ENCODE peak calls at places on chromosomes 3 and 15, in seven cellular contexts. C is spleen, P is stomach, K is transverse colon, X is GM12891, S is HCT116, I is sigmoid colon. H is an unnamed sample.

GRCh38 chr3:11803977-11804903 is 42.4 kb downstream of the TAMM41 start:
- DNase-seq in P (peak), I (no peak), K (peak), S (peak), C (no peak), X (peak), H (no peak)

GRCh38 chr15:87667643-87668042 is 588.9 kb downstream of the NTRK3 start:
- DNase-seq in K (no peak), I (no peak), C (no peak), X (no peak), P (no peak), S (no peak), H (no peak)

GRCh38 chr3:61774279-61774890 is 213.0 kb downstream of the PTPRG start:
- DNase-seq in I (no peak), K (no peak), C (no peak), P (no peak), X (no peak), S (no peak), H (no peak)

GRCh38 chr3:195394700-195395099 is 48.1 kb downstream of the ACAP2 start:
- DNase-seq in X (no peak), K (no peak), P (no peak), I (no peak), C (no peak), S (no peak), H (no peak)

GRCh38 chr3:189101594-189101993 is 70.2 kb upstream of the TPRG1 start:
- DNase-seq in I (no peak), P (no peak), K (no peak), C (no peak), S (no peak), X (no peak), H (no peak)

GRCh38 chr15:34217587-34218225 is 7.1 kb upstream of the EMC4 start:
- DNase-seq in X (no peak), I (no peak), P (no peak), K (no peak), C (no peak), S (no peak), H (no peak)

GRCh38 chr3:64229903-64230302 is 4.6 kb upstream of the PRICKLE2 start:
- DNase-seq in C (no peak), X (no peak), I (no peak), P (no peak), K (no peak), S (no peak), H (no peak)

GRCh38 chr3:144549161-144549560 is 577.5 kb downstream of the DIPK2A start:
- DNase-seq in S (no peak), P (no peak), I (no peak), K (no peak), C (no peak), X (no peak), H (no peak)

GRCh38 chr3:70824785-70825184 is 512.3 kb upstream of the MDFIC2 start:
- DNase-seq in P (no peak), I (no peak), S (no peak), C (no peak), X (no peak), K (no peak), H (no peak)

GRCh38 chr15:77028451-77029165 is 33.7 kb downstream of the PSTPIP1 start:
- DNase-seq in P (peak), S (no peak), K (peak), C (peak), X (no peak), I (peak), H (peak)

GRCh38 chr3:69499899-69500316 is 114.0 kb upstream of the FRMD4B start:
- DNase-seq in S (no peak), I (peak), C (no peak), P (no peak), X (no peak), K (peak), H (no peak)

GRCh38 chr3:41117398-41117870 is 81.9 kb upstream of the CTNNB1 start:
- DNase-seq in P (peak), I (peak), C (peak), X (peak), K (peak), S (peak), H (peak)

GRCh38 chr3:149356044-149356592 is 21.3 kb downstream of the TM4SF1 start:
- DNase-seq in I (no peak), C (no peak), K (no peak), S (no peak), P (no peak), X (no peak), H (no peak)

GRCh38 chr3:154275965-154276364 is 48.3 kb downstream of the DHX36 start:
- DNase-seq in C (no peak), K (no peak), I (no peak), X (no peak), S (no peak), P (no peak), H (no peak)

GRCh38 chr15:80776420-80777045 is 2.6 kb upstream of the CEMIP start:
- DNase-seq in I (peak), K (peak), X (peak), C (peak), P (peak), S (peak), H (peak)

GRCh38 chr3:30098656-30099454 is 507.5 kb upstream of the TGFBR2 start:
- DNase-seq in X (no peak), K (no peak), P (no peak), C (no peak), S (peak), I (no peak), H (no peak)

GRCh38 chr3:48504051-48504946 is at the start of gene SHISA5:
- DNase-seq in K (peak), P (peak), C (peak), I (peak), X (peak), S (no peak), H (peak)

GRCh38 chr3:192916455-192917257 is 1.0 kb downstream of the MB21D2 start:
- DNase-seq in S (no peak), P (peak), K (peak), I (peak), C (peak), X (no peak), H (peak)

DNA sequence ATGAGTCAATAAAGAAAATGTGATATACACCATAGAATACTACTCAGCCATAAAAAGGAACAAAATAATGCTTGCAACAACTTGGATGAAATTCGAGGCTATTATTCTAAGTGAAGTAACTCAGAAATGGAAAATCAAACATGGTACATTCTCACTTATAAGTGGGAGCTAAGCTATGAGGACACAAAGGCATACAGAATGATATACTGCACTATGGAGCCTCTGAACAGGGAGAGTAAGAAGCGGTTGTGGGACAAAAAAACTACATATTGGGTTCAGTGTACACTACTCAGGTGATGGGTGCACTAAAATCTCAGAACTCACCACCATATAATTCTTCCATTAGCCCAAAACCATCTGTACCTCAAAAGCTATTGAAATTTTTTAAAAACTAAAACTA is 68.8 kb upstream of the AKAP13 start:
- DNase-seq in S (no peak), P (no peak), C (no peak), I (no peak), X (no peak), K (no peak), H (no peak)
- TF ChIP-seq POLR2AphosphoS5 in S (no peak), P (no peak), C (no peak), I (no peak), X (no peak), K (no peak), H (no peak)

GRCh38 chr15:92921215-92922131 is 21.3 kb downstream of the CHD2 start:
- DNase-seq in P (no peak), K (no peak), X (no peak), I (no peak), C (no peak), S (peak), H (no peak)

GRCh38 chr15:92920595-92921169 is 20.6 kb downstream of the CHD2 start:
- DNase-seq in S (no peak), K (no peak), X (no peak), C (no peak), P (no peak), I (no peak), H (no peak)

GRCh38 chr15:92914768-92915221 is 14.7 kb downstream of the CHD2 start:
- DNase-seq in P (no peak), S (no peak), I (no peak), C (no peak), K (no peak), X (no peak), H (no peak)

GRCh38 chr15:92915766-92916435 is 15.8 kb downstream of the CHD2 start:
- DNase-seq in I (no peak), K (no peak), C (no peak), P (no peak), X (no peak), S (no peak), H (no peak)

DNA sequence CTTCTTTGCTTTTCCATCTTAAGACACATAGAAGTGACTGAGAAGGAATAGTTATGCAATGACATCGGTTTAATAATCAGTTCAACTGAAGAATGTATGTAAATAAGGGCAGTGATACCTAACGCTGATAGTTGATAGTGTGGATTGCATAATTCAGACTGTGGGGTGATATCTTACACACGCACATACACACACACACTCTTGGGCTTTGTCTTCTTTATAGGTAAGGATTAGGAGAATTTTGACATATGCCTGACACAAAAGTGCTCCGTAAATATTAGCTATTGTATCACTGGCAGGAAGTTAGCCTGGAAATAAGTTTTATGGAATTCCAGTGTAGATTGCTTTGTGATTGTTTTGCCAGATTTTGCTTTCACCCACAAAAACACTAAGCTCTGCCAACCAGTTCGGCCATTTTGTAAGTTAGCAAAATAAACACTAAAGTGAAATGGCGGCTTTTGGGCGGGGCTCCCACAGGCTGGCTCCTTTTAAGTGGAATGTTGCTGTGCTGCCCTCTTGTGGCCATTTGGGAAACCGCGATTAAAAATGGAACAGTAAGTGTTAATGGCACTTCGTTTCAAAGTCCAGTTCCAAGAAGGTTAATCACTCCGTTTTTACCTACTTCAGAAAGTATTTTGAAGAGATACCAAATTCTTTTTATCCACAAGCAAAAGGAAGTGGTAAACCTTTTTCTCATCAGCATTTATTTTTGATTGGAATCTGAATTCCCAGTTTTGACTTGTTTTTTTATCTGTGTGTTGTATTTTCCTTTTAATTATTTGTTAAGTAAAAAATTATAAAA is 17.7 kb downstream of the CHD2 start:
- DNase-seq in X (peak), P (peak), C (peak), K (peak), I (peak), S (peak), H (peak)
- TF ChIP-seq POLR2A in X (no peak), P (no peak), C (no peak), K (no peak), I (no peak), S (no peak), H (no peak)

GRCh38 chr15:52067545-52067926 is 45.0 kb downstream of the BCL2L10 start:
- DNase-seq in S (no peak), X (no peak), C (no peak), K (no peak), I (no peak), P (no peak), H (no peak)
- TF ChIP-seq POLR2AphosphoS5 in S (peak), X (no peak), C (no peak), K (no peak), I (no peak), P (no peak), H (no peak)

DNA sequence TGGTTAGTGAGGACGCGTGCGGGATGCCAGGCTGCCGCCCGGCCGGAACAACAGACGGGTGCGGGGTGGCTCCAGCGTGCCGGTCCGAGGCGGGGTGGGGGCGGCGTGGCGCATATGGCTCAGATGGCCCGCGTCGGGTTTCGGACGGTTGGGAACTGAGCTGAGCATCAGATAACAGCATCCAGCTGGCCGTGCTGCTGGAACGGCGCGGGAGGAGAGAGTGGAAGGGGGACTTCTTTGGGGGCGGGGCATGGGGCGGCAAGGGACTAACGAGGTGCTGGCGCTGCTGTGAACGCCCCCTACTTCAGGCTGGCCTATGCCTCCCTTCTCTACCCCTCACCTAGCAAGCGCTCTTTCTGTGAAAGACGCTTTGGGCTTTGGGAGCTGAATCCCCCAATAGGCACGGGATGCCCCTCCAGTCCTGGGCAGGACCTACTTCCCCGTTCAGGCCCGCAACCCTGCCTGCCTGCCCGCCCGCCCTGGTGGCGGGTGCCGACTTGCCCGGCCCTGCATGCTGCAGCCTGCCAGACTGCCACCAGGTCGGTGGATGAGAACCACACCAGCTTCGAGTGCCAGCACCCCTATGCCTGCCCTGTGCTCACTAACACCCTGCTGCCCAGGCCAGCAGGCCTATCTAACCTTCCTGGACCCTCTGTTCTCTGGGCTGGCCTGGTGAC is 541 bp downstream of the INKA1 start:
- DNase-seq in C (peak), S (no peak), I (peak), K (peak), P (no peak), X (no peak), H (no peak)
- TF ChIP-seq POLR2A in C (no peak), S (no peak), I (no peak), K (no peak), P (no peak), X (no peak), H (no peak)